ENCODE peak calls at places on chromosomes 6 and 20, in eight cellular contexts. A, H, D, K, Y, O, X and N are unnamed samples.

GRCh38 chr6:15621203-15622044 is 41.4 kb downstream of the DTNBP1 start:
- DNase-seq in A (peak; percentile 35), H (no peak), D (no peak), K (no peak), Y (no peak), O (no peak), X (no peak), N (peak; percentile 29)

GRCh38 chr6:45044086-45044485 is 284.0 kb upstream of the RUNX2 start:
- DNase-seq in A (no peak), H (no peak), D (no peak), K (no peak), Y (no peak), O (no peak), X (no peak), N (no peak)

GRCh38 chr20:4490595-4491280 is 231.0 kb upstream of the PRND start:
- DNase-seq in A (no peak), H (no peak), D (peak; percentile 43), K (no peak), Y (no peak), O (peak; percentile 93), X (no peak), N (no peak)

GRCh38 chr20:19308151-19308550 is 95.7 kb downstream of the SLC24A3 start:
- DNase-seq in A (no peak), H (no peak), D (no peak), K (no peak), Y (no peak), O (no peak), X (no peak), N (no peak)

GRCh38 chr20:62944184-62944583 is 6.2 kb downstream of the GID8 start:
- DNase-seq in A (no peak), H (no peak), D (no peak), K (no peak), Y (no peak), O (no peak), X (no peak), N (no peak)

GRCh38 chr6:80742481-80742880 is 636.0 kb downstream of the BCKDHB start:
- DNase-seq in A (no peak), H (peak; percentile 31), D (peak; percentile 36), K (no peak), Y (no peak), O (peak; percentile 64), X (no peak), N (peak; percentile 8)

GRCh38 chr6:24313477-24314141 is 44.2 kb downstream of the DCDC2 start:
- DNase-seq in A (peak; percentile 37), H (peak; percentile 83), D (peak; percentile 24), K (no peak), Y (no peak), O (peak; percentile 85), X (peak; percentile 70), N (peak; percentile 44)

GRCh38 chr6:107673076-107673494 is 151.0 kb downstream of the SCML4 start:
- DNase-seq in A (no peak), H (no peak), D (no peak), K (no peak), Y (no peak), O (no peak), X (no peak), N (no peak)

GRCh38 chr6:140540743-140541142 is 1166.3 kb upstream of the CITED2 start:
- DNase-seq in A (no peak), H (no peak), D (no peak), K (no peak), Y (no peak), O (peak; percentile 37), X (no peak), N (no peak)

GRCh38 chr6:164359036-164359435 is 944.5 kb downstream of the QKI start:
- DNase-seq in A (no peak), H (no peak), D (no peak), K (no peak), Y (no peak), O (no peak), X (no peak), N (no peak)